ENCODE peak calls at places on chromosome 7, in six cellular contexts. P is neuronal stem cell, C is H1, D is H9, F is mesenchymal stem cell, T is trophoblast cell. R is an unnamed sample.

GRCh38 chr7:44067064-44067951 is 1.9 kb upstream of the PGAM2 start:
- DNase-seq in P (no peak), C (no peak), D (no peak), F (no peak), T (no peak), R (no peak)

GRCh38 chr7:31051598-31052503 is at the start of gene ADCYAP1R1:
- DNase-seq in P (peak), C (no peak), D (peak), F (no peak), T (no peak), R (no peak)

GRCh38 chr7:1364068-1364905 is 95.0 kb downstream of the MICALL2 start:
- DNase-seq in P (no peak), C (no peak), D (no peak), F (no peak), T (no peak), R (no peak)

GRCh38 chr7:144027070-144027469 is 21.7 kb upstream of the OR2A5 start:
- DNase-seq in P (peak), C (no peak), D (no peak), F (peak), T (peak), R (peak)

GRCh38 chr7:98724591-98724990 is 107.5 kb downstream of the NPTX2 start:
- DNase-seq in P (no peak), C (no peak), D (no peak), F (no peak), T (no peak), R (no peak)

GRCh38 chr7:4739528-4739992 is 35.9 kb upstream of the AP5Z1 start:
- DNase-seq in P (no peak), C (no peak), D (no peak), F (peak), T (peak), R (peak)

GRCh38 chr7:138713191-138713590 is 12.0 kb upstream of the SVOPL start:
- DNase-seq in P (no peak), C (no peak), D (no peak), F (no peak), T (no peak), R (no peak)

GRCh38 chr7:139626817-139627216 is 103.3 kb downstream of the CLEC2L start:
- DNase-seq in P (no peak), C (no peak), D (no peak), F (no peak), T (no peak), R (no peak)

GRCh38 chr7:47303014-47303694 is 278.8 kb downstream of the TNS3 start:
- DNase-seq in P (no peak), C (no peak), D (no peak), F (no peak), T (no peak), R (no peak)

GRCh38 chr7:29194206-29194593 is 375 bp upstream of the CHN2 start:
- DNase-seq in P (no peak), C (no peak), D (peak), F (peak), T (peak), R (no peak)

DNA sequence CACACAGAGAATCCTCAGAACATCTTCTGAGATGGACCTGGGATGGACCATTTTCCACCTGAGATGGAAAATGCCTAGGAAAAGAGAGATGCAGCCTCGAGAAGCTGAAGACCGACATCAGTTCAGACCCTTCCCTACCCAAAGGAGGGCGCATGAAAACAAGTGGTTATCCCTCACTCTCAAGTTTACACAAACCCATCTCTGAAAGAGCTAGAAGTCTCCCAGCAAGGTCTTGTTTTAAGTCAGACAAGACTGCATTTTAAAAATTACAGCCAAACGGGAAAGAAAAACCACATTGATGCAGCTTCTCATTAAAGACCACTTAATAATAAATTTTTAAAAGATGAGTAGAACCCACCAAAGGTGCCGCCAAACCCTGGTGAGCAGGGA is 1.3 kb downstream of the RAPGEF5 start:
- DNase-seq in P (no peak), C (no peak), D (no peak), F (no peak), T (no peak), R (no peak)
- H4K91ac ChIP-seq in P (no peak), C (no peak), D (no peak), F (no peak), T (no peak), R (no peak)

DNA sequence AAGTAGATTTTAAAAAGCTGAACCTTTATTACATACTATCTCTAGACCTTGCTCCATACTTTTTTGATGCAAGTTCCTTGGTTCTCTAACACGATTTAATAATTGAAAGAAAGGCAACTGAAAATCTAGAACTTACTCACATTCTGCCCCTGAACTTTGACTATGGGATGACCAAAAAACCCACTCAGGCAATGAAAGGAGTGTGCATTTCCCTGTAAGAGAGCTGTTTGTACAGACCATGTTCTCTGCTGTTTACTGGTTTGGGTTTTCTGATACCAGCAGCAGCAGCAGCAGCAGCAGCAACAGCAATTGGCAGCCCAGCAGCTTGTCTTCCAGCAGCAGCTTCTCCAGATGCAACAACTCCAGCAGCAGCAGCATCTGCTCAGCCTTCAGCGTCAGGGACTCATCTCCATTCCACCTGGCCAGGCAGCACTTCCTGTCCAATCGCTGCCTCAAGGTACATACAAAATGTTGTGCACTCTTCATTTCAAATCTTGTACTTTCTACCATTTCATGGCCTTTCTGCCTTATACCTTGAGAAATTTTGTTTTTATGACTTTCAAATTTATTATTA is 216.7 kb downstream of the FOXP2 start:
- DNase-seq in P (no peak), C (no peak), D (no peak), F (no peak), T (no peak), R (no peak)
- H4K91ac ChIP-seq in P (no peak), C (no peak), D (no peak), F (no peak), T (no peak), R (no peak)

GRCh38 chr7:105958037-105958436 is 5.0 kb upstream of the CDHR3 start:
- DNase-seq in P (no peak), C (no peak), D (no peak), F (no peak), T (no peak), R (no peak)

GRCh38 chr7:105963038-105963667 is at the start of gene CDHR3:
- DNase-seq in P (no peak), C (no peak), D (peak), F (peak), T (no peak), R (no peak)

DNA sequence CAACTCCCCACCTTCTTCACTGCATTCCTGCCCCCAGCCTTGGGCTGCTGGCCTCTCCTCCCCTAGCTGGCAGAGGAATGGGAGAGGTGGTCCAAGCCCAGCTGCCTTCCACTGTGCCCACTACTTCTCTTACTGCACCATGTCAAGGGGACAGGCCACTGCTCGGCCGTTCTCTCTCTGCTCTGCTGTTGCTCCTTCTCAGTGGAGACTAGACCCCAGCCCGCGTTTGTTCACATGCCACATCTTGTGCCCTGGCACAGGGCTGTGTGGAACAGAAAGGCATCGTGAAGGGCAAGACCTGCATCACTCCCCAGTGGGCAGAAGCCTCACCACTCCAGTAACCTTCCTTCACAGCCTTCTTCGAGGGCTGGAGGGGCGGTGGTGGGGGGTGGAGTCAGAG is 711 bp upstream of the CDHR3 start:
- DNase-seq in P (no peak), C (no peak), D (no peak), F (no peak), T (no peak), R (no peak)
- H4K91ac ChIP-seq in P (no peak), C (peak), D (peak), F (peak), T (no peak), R (no peak)

DNA sequence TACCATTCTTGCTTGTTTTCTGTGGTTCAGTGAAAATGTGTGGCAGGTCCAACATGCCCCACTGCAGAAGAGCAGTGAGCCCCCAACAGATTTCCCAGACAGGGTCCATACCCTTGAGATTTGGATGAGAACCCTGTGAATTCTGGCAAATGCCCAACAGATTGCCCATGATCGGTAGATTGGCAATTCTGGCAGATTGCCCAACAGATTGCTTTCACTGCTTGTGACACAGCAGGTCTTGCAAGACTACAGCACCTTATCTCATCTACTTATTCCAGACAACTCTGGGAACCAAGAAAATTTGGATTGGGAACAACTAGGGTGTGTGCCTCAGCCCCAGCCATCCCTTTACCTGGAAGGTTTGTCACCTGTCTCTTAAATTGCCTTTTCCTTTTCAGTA is 143.7 kb upstream of the COL1A2 start:
- DNase-seq in P (no peak), C (no peak), D (no peak), F (no peak), T (peak), R (no peak)
- H4K91ac ChIP-seq in P (no peak), C (no peak), D (no peak), F (no peak), T (no peak), R (no peak)

R was measured in IMR-90.